ENCODE peak calls at places on chromosome 17, in eight cellular contexts. L is MM.1S, N is tibial artery, F is COR-L47, H is DMS79 treated with DMSO at 0.1 percent for 48 hours, Q is DMS53, O is right cardiac atrium, E is NCI-H524. V is an unnamed sample.

GRCh38 chr17:32671891-32672290 is 185.1 kb downstream of the CDK5R1 start:
- DNase-seq in L (no peak), Q (no peak), O (peak; percentile 85), H (no peak), E (no peak), F (no peak), N (peak; percentile 88), V (no peak)

GRCh38 chr17:58224315-58224714 is 5.3 kb upstream of the MKS1 start:
- DNase-seq in L (no peak), N (no peak), E (no peak), F (no peak), H (no peak), O (no peak), Q (peak; percentile 33), V (no peak)

GRCh38 chr17:8326591-8327583 is 12.8 kb upstream of the ODF4 start:
- DNase-seq in F (no peak), L (no peak), N (no peak), Q (peak; percentile 77), O (peak; percentile 79), E (no peak), H (no peak), V (no peak)

GRCh38 chr17:56700919-56701420 is 107.5 kb downstream of the NOG start:
- DNase-seq in E (no peak), H (no peak), N (no peak), F (no peak), L (no peak), Q (no peak), O (peak; percentile 50), V (no peak)

GRCh38 chr17:48551601-48552452 is 6.9 kb upstream of the HOXB2 start:
- DNase-seq in H (no peak), F (no peak), L (no peak), Q (no peak), E (no peak), O (no peak), N (no peak), V (no peak)

GRCh38 chr17:58789831-58790230 is 34.2 kb downstream of the PPM1E start:
- DNase-seq in O (no peak), Q (no peak), H (no peak), F (no peak), E (no peak), L (no peak), N (no peak), V (no peak)

GRCh38 chr17:63523256-63523869 is at the start of gene KCNH6:
- DNase-seq in H (no peak), Q (peak; percentile 50), O (peak; percentile 18), N (no peak), L (no peak), F (no peak), E (peak; percentile 36), V (no peak)

GRCh38 chr17:11948791-11949190 is 48.5 kb downstream of the ZNF18 start:
- DNase-seq in Q (no peak), H (no peak), F (no peak), N (no peak), E (no peak), O (peak; percentile 67), L (no peak), V (no peak)

GRCh38 chr17:28908640-28909098 is 5.8 kb upstream of the DHRS13 start:
- DNase-seq in O (peak; percentile 72), Q (no peak), N (peak; percentile 81), E (no peak), L (no peak), F (no peak), H (no peak), V (no peak)

GRCh38 chr17:32240745-32241144 is 24.9 kb upstream of the RHBDL3 start:
- DNase-seq in O (peak; percentile 77), N (no peak), F (no peak), E (no peak), H (no peak), Q (no peak), L (no peak), V (no peak)

GRCh38 chr17:12618557-12618956 is 47.1 kb upstream of the MYOCD start:
- DNase-seq in L (no peak), E (no peak), N (no peak), O (no peak), Q (no peak), H (no peak), F (no peak), V (no peak)

GRCh38 chr17:74089869-74090464 is 113.5 kb upstream of the RPL38 start:
- DNase-seq in L (peak; percentile 41), H (no peak), O (no peak), Q (peak; percentile 94), F (peak; percentile 49), E (peak; percentile 83), N (no peak), V (peak; percentile 73)

GRCh38 chr17:82348866-82349265 is 10.2 kb upstream of the TEX19 start:
- DNase-seq in Q (no peak), L (no peak), E (no peak), H (no peak), N (no peak), O (no peak), F (no peak), V (no peak)

GRCh38 chr17:28723159-28723835 is 2.7 kb downstream of the TLCD1 start:
- DNase-seq in L (no peak), N (no peak), Q (no peak), O (peak; percentile 20), F (no peak), H (no peak), E (no peak), V (peak; percentile 25)

GRCh38 chr17:72116692-72117469 is 3.9 kb upstream of the SOX9 start:
- DNase-seq in F (no peak), Q (no peak), H (no peak), E (no peak), O (peak; percentile 58), L (no peak), N (no peak), V (no peak)

GRCh38 chr17:73240561-73240960 is 21.1 kb downstream of the CPSF4L start:
- DNase-seq in E (no peak), N (no peak), F (no peak), L (no peak), H (no peak), O (no peak), Q (no peak), V (no peak)

GRCh38 chr17:54935487-54935886 is 33.0 kb downstream of the COX11 start:
- DNase-seq in N (no peak), Q (no peak), F (no peak), L (no peak), O (no peak), E (no peak), H (no peak), V (no peak)